ENCODE peak calls at places on chromosomes 11 and 22, in seven cellular contexts. G is PC-9, W is tibial nerve, I is coronary artery, K is esophagus squamous epithelium, P is right atrium auricular region, F is fibroblast of lung. A is an unnamed sample.

GRCh38 chr11:97461044-97461880 is 1071.4 kb downstream of the JRKL start:
- DNase-seq in G (no peak), W (no peak), I (peak), K (no peak), P (no peak), F (no peak), A (no peak)

GRCh38 chr11:132312161-132312560 is 941.7 kb downstream of the NTM start:
- DNase-seq in G (no peak), W (no peak), I (no peak), K (no peak), P (no peak), F (peak), A (no peak)

GRCh38 chr11:67273260-67273990 is 7.2 kb downstream of the GRK2 start:
- DNase-seq in G (no peak), W (no peak), I (no peak), K (no peak), P (no peak), F (no peak), A (peak)

GRCh38 chr11:67119577-67120391 is 721 bp downstream of the KDM2A start:
- DNase-seq in G (peak), W (peak), I (no peak), K (no peak), P (no peak), F (no peak), A (no peak)

GRCh38 chr11:63375434-63375833 is 5.8 kb downstream of the SLC22A9 start:
- DNase-seq in G (no peak), W (no peak), I (no peak), K (no peak), P (no peak), F (no peak), A (no peak)

GRCh38 chr11:75024764-75025211 is 36.1 kb downstream of the NEU3 start:
- DNase-seq in G (no peak), W (no peak), I (no peak), K (no peak), P (no peak), F (peak), A (no peak)

GRCh38 chr11:24935059-24935458 is 438.2 kb downstream of the LUZP2 start:
- DNase-seq in G (no peak), W (no peak), I (no peak), K (no peak), P (no peak), F (peak), A (no peak)

GRCh38 chr11:65880844-65881421 is 1.3 kb downstream of the CTSW start:
- DNase-seq in G (no peak), W (no peak), I (no peak), K (no peak), P (no peak), F (no peak), A (no peak)

GRCh38 chr11:90629251-90629806 is 406.5 kb upstream of the CHORDC1 start:
- DNase-seq in G (no peak), W (no peak), I (no peak), K (no peak), P (no peak), F (no peak), A (no peak)

GRCh38 chr11:116460156-116460965 is 312.4 kb downstream of the BUD13 start:
- DNase-seq in G (no peak), W (no peak), I (no peak), K (no peak), P (no peak), F (no peak), A (no peak)

GRCh38 chr22:30614879-30615278 is 7.9 kb downstream of the TCN2 start:
- DNase-seq in G (no peak), W (no peak), I (no peak), K (no peak), P (no peak), F (no peak), A (no peak)

GRCh38 chr22:19719055-19719482 is 4.3 kb upstream of the GP1BB start:
- DNase-seq in G (no peak), W (no peak), I (no peak), K (no peak), P (no peak), F (no peak), A (no peak)

GRCh38 chr11:62306227-62306626 is 7.4 kb upstream of the SCGB1D4 start:
- DNase-seq in G (no peak), W (no peak), I (no peak), K (no peak), P (no peak), F (no peak), A (no peak)

GRCh38 chr11:100681064-100681502 is 6.0 kb upstream of the ARHGAP42 start:
- DNase-seq in G (peak), W (peak), I (no peak), K (no peak), P (peak), F (peak), A (no peak)

GRCh38 chr22:27603823-27604190 is 197.7 kb downstream of the MN1 start:
- DNase-seq in G (no peak), W (no peak), I (no peak), K (no peak), P (no peak), F (no peak), A (peak)

GRCh38 chr11:80417681-80418080 is 976.9 kb upstream of the TENM4 start:
- DNase-seq in G (no peak), W (no peak), I (no peak), K (no peak), P (no peak), F (peak), A (no peak)

GRCh38 chr22:45864959-45865496 is 111.9 kb downstream of the WNT7B start:
- DNase-seq in G (no peak), W (no peak), I (no peak), K (no peak), P (peak), F (no peak), A (no peak)

GRCh38 chr11:119990306-119991021 is 147.4 kb downstream of the TRIM29 start:
- DNase-seq in G (no peak), W (no peak), I (no peak), K (no peak), P (peak), F (peak), A (no peak)

GRCh38 chr11:1520209-1520986 is 33.8 kb upstream of the MOB2 start:
- DNase-seq in G (no peak), W (no peak), I (no peak), K (no peak), P (no peak), F (no peak), A (no peak)

GRCh38 chr11:36352919-36353318 is 56.8 kb downstream of the PRR5L start:
- DNase-seq in G (no peak), W (no peak), I (no peak), K (no peak), P (no peak), F (no peak), A (no peak)

GRCh38 chr11:95924414-95924760 is 480 bp upstream of the MTMR2 start:
- DNase-seq in G (peak), W (no peak), I (no peak), K (no peak), P (no peak), F (peak), A (no peak)

GRCh38 chr11:44236261-44236660 is 73.7 kb downstream of the ALX4 start:
- DNase-seq in G (no peak), W (no peak), I (no peak), K (no peak), P (no peak), F (no peak), A (no peak)

GRCh38 chr11:70226967-70227366 is 23.9 kb downstream of the FADD start:
- DNase-seq in G (no peak), W (no peak), I (no peak), K (no peak), P (no peak), F (no peak), A (no peak)
- TF ChIP-seq CTCF in G (peak), W (no peak), I (no peak), K (no peak), P (no peak), F (peak), A (no peak)

DNA sequence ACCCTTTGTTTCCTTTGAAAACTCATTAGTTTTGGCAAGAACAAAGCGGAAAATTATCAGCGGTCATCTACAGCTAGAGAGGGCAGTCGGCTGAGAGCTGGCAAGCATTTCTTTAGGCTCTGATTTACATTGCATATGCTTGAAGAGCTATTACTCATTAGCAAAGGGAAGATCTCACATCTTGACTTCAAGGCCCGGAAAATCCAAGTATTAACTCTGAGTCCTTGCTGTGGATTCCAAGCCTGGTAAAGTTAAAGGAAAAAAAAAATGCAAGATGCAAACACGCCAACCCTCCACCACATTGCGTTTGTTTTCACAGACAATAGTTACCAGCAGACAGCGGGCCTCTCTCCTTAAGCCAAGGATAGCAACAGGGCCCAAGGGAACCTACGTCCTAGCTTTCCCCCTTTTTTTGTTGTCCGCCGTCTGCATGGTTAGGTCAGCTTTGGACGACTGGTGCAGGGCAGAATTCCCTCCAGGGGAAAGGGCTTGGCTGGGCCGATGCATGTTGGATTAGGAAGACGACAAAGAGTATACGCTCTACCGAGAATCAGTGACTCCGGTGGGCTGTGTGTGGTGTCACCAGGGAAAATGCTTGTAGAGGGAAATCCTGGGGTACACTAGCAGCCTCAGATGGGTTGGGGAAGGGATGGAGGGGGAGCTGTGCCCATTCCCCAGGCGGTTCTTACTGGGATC is 1.7 kb downstream of the TESMIN start:
- DNase-seq in G (no peak), W (no peak), I (no peak), K (no peak), P (no peak), F (peak), A (no peak)
- H3K4me3 ChIP-seq in G (no peak), W (no peak), I (no peak), K (no peak), P (no peak), F (no peak), A (no peak)

DNA sequence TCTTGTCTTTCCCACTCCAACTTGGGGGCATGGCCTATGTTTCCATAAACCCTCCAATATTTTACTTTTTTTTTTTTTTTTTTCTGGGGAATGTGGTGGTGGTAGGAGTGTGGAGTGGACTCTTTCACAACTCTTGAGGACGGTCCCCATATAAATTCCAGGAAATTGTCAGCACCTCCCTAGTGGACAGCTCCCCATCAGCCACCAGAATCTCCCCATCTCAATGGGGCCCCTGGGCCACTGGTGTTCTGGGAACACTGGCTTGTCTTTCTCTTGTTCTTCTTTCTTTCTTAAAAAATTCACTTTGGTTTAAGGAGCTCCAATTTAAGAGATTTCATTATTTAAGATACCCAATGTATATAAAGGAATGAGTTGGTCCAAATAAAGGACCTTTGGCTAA is 74.1 kb downstream of the ADM start:
- DNase-seq in G (no peak), W (peak), I (no peak), K (no peak), P (no peak), F (peak), A (no peak)
- H3K27ac ChIP-seq in G (no peak), W (no peak), I (no peak), K (peak), P (no peak), F (peak), A (peak)

GRCh38 chr22:37196539-37197450 is 8.7 kb upstream of the C1QTNF6 start:
- DNase-seq in G (peak), W (peak), I (peak), K (no peak), P (peak), F (peak), A (peak)
- TF ChIP-seq CTCF in G (peak), W (no peak), I (no peak), K (peak), P (peak), F (no peak), A (no peak)

DNA sequence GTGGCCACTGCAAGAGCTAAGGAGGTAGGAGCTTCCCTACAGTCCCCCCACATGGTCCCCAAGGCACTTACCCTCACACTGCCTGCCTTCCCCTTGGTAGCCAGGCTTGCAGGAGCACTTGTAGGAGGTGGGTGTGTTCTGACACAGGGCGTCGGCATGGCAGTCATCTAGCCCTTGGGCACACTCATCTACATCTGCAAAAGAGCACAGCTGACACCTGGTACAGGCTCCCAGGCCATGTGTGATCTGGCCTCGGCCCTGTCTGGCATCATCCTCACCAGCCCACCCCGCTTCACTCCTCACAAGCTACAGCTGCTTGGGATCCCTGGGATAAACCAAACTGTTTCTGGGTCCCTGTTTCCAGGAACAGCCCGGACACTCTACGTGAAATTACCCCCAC is 1.8 kb downstream of the SCUBE2 start:
- DNase-seq in G (no peak), W (no peak), I (no peak), K (no peak), P (no peak), F (no peak), A (no peak)
- H3K4me3 ChIP-seq in G (no peak), W (no peak), I (no peak), K (no peak), P (no peak), F (no peak), A (no peak)

GRCh38 chr11:92277871-92278270 is 53.3 kb downstream of the FAT3 start:
- DNase-seq in G (peak), W (no peak), I (no peak), K (no peak), P (no peak), F (no peak), A (no peak)
- H3K27ac ChIP-seq in G (no peak), W (no peak), I (no peak), K (no peak), P (no peak), F (no peak), A (no peak)

GRCh38 chr22:24905909-24906308 is 40.6 kb downstream of the LHFPL7 start:
- DNase-seq in G (no peak), W (no peak), I (no peak), K (no peak), P (no peak), F (no peak), A (no peak)

GRCh38 chr22:24901448-24901847 is 45.0 kb downstream of the LHFPL7 start:
- DNase-seq in G (no peak), W (no peak), I (no peak), K (no peak), P (no peak), F (no peak), A (no peak)
- TF ChIP-seq CTCF in G (no peak), W (no peak), I (no peak), K (no peak), P (no peak), F (no peak), A (no peak)

GRCh38 chr22:48902001-48902869 is 925.4 kb downstream of the BRD1 start:
- DNase-seq in G (no peak), W (no peak), I (no peak), K (no peak), P (no peak), F (no peak), A (peak)
- H3K4me3 ChIP-seq in G (no peak), W (no peak), I (no peak), K (no peak), P (no peak), F (no peak), A (no peak)

DNA sequence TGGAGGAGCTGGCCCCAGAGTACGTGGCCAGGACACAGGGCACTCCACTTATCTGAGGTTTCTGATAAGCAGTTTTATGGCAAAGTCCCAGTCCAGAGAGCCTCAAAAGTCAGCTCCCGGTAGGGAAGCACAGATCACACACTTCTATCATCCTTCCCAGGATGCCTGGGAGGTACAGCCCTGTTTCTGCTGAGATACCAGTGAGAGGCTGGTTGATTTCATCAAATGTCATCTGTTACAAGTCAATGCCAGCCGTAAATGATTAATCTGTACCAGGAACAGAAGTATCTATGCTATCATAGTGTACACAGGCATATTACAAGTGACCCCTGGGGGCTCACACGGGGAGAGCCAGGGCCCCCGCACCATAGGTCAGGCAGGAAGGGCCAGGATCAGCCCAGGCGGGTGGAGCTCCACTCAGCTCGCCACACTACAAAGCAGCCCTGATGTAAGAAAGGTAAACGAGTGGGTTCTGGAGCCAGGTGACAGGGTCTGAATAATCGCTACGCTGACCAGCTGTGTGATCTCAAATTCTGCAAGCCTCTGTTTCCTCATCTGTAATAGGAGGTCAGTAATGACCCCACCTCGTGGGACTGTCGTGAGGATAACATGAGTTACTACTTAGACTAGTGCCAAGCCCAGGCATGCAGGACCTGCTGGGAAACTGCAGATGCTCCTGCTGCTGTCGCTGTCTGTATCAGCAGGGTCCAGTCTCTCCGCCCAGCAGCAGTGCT is 17.6 kb downstream of the PLA2G6 start:
- DNase-seq in G (no peak), W (no peak), I (peak), K (no peak), P (no peak), F (no peak), A (no peak)
- H3K27ac ChIP-seq in G (no peak), W (no peak), I (no peak), K (no peak), P (peak), F (no peak), A (no peak)